ENCODE peak calls at places on chromosome 3, in eight cellular contexts. One of them, this sample, is unnamed.

GRCh38 chr3:179068779-179069530 is 2.7 kb downstream of the ZMAT3 start:
- DNase-seq in cardiac muscle cell: peak; percentile 47
- DNase-seq in fibroblast of lung: no peak
- DNase-seq in thoracic aorta: no peak
- DNase-seq in foreskin fibroblast: peak; percentile 73
- DNase-seq in stomach: no peak
- DNase-seq in omental fat pad: no peak
- DNase-seq in HCT116: no peak
- DNase-seq in this sample: peak; percentile 76

GRCh38 chr3:67916353-67916752 is 261.9 kb upstream of the SUCLG2 start:
- DNase-seq in cardiac muscle cell: no peak
- DNase-seq in fibroblast of lung: no peak
- DNase-seq in thoracic aorta: no peak
- DNase-seq in foreskin fibroblast: no peak
- DNase-seq in stomach: no peak
- DNase-seq in omental fat pad: no peak
- DNase-seq in HCT116: no peak
- DNase-seq in this sample: no peak

GRCh38 chr3:177362646-177363045 is 165.4 kb upstream of the TBL1XR1 start:
- DNase-seq in cardiac muscle cell: no peak
- DNase-seq in fibroblast of lung: no peak
- DNase-seq in thoracic aorta: no peak
- DNase-seq in foreskin fibroblast: no peak
- DNase-seq in stomach: no peak
- DNase-seq in omental fat pad: no peak
- DNase-seq in HCT116: no peak
- DNase-seq in this sample: no peak

GRCh38 chr3:57006949-57007419 is 53.5 kb upstream of the SPATA12 start:
- DNase-seq in cardiac muscle cell: peak; percentile 35
- DNase-seq in fibroblast of lung: peak; percentile 56
- DNase-seq in thoracic aorta: no peak
- DNase-seq in foreskin fibroblast: peak; percentile 50
- DNase-seq in stomach: peak; percentile 60
- DNase-seq in omental fat pad: no peak
- DNase-seq in HCT116: peak; percentile 56
- DNase-seq in this sample: peak; percentile 72

GRCh38 chr3:194983121-194983520 is 287.8 kb downstream of the XXYLT1 start:
- DNase-seq in cardiac muscle cell: no peak
- DNase-seq in fibroblast of lung: no peak
- DNase-seq in thoracic aorta: no peak
- DNase-seq in foreskin fibroblast: no peak
- DNase-seq in stomach: no peak
- DNase-seq in omental fat pad: no peak
- DNase-seq in HCT116: no peak
- DNase-seq in this sample: no peak

GRCh38 chr3:119927190-119927589 is 145.3 kb downstream of the NR1I2 start:
- DNase-seq in cardiac muscle cell: no peak
- DNase-seq in fibroblast of lung: no peak
- DNase-seq in thoracic aorta: no peak
- DNase-seq in foreskin fibroblast: no peak
- DNase-seq in stomach: no peak
- DNase-seq in omental fat pad: no peak
- DNase-seq in HCT116: no peak
- DNase-seq in this sample: no peak

GRCh38 chr3:56119575-56120349 is 348.5 kb downstream of the ERC2 start:
- DNase-seq in cardiac muscle cell: peak; percentile 83
- DNase-seq in fibroblast of lung: peak; percentile 58
- DNase-seq in thoracic aorta: no peak
- DNase-seq in foreskin fibroblast: peak; percentile 84
- DNase-seq in stomach: no peak
- DNase-seq in omental fat pad: no peak
- DNase-seq in HCT116: no peak
- DNase-seq in this sample: no peak

GRCh38 chr3:33440578-33441321 is 545 bp upstream of the UBP1 start:
- DNase-seq in cardiac muscle cell: peak; percentile 100
- DNase-seq in fibroblast of lung: peak; percentile 100
- DNase-seq in thoracic aorta: peak; percentile 96
- DNase-seq in foreskin fibroblast: peak; percentile 100
- DNase-seq in stomach: peak; percentile 87
- DNase-seq in omental fat pad: peak; percentile 58
- DNase-seq in HCT116: peak; percentile 100
- DNase-seq in this sample: peak; percentile 89

GRCh38 chr3:125117631-125118191 is 61.9 kb upstream of the HEG1 start:
- DNase-seq in cardiac muscle cell: no peak
- DNase-seq in fibroblast of lung: peak; percentile 64
- DNase-seq in thoracic aorta: no peak
- DNase-seq in foreskin fibroblast: no peak
- DNase-seq in stomach: no peak
- DNase-seq in omental fat pad: no peak
- DNase-seq in HCT116: no peak
- DNase-seq in this sample: no peak

GRCh38 chr3:136783708-136784191 is 31.6 kb upstream of the STAG1 start:
- DNase-seq in cardiac muscle cell: peak; percentile 16
- DNase-seq in fibroblast of lung: peak; percentile 19
- DNase-seq in thoracic aorta: no peak
- DNase-seq in foreskin fibroblast: peak; percentile 36
- DNase-seq in stomach: no peak
- DNase-seq in omental fat pad: no peak
- DNase-seq in HCT116: no peak
- DNase-seq in this sample: no peak

GRCh38 chr3:20846792-20847191 is 660.8 kb upstream of the SGO1 start:
- DNase-seq in cardiac muscle cell: no peak
- DNase-seq in fibroblast of lung: no peak
- DNase-seq in thoracic aorta: no peak
- DNase-seq in foreskin fibroblast: no peak
- DNase-seq in stomach: no peak
- DNase-seq in omental fat pad: no peak
- DNase-seq in HCT116: no peak
- DNase-seq in this sample: no peak

GRCh38 chr3:118075873-118076272 is 958.8 kb downstream of the IGSF11 start:
- DNase-seq in cardiac muscle cell: no peak
- DNase-seq in fibroblast of lung: peak; percentile 12
- DNase-seq in thoracic aorta: no peak
- DNase-seq in foreskin fibroblast: no peak
- DNase-seq in stomach: no peak
- DNase-seq in omental fat pad: no peak
- DNase-seq in HCT116: no peak
- DNase-seq in this sample: no peak

GRCh38 chr3:6860911-6861330 is at the start of gene GRM7:
- DNase-seq in cardiac muscle cell: no peak
- DNase-seq in fibroblast of lung: peak; percentile 83
- DNase-seq in thoracic aorta: no peak
- DNase-seq in foreskin fibroblast: peak; percentile 2
- DNase-seq in stomach: no peak
- DNase-seq in omental fat pad: no peak
- DNase-seq in HCT116: no peak
- DNase-seq in this sample: no peak

GRCh38 chr3:46536758-46537157 is 29.3 kb downstream of the LRRC2 start:
- DNase-seq in cardiac muscle cell: no peak
- DNase-seq in fibroblast of lung: no peak
- DNase-seq in thoracic aorta: no peak
- DNase-seq in foreskin fibroblast: no peak
- DNase-seq in stomach: no peak
- DNase-seq in omental fat pad: no peak
- DNase-seq in HCT116: no peak
- DNase-seq in this sample: no peak

GRCh38 chr3:19885468-19885867 is 48.5 kb downstream of the EFHB start:
- DNase-seq in cardiac muscle cell: peak; percentile 70
- DNase-seq in fibroblast of lung: peak; percentile 25
- DNase-seq in thoracic aorta: no peak
- DNase-seq in foreskin fibroblast: peak; percentile 63
- DNase-seq in stomach: no peak
- DNase-seq in omental fat pad: no peak
- DNase-seq in HCT116: no peak
- DNase-seq in this sample: peak; percentile 5

GRCh38 chr3:10008588-10009344 is 17.5 kb upstream of the FANCD2 start:
- DNase-seq in cardiac muscle cell: peak; percentile 83
- DNase-seq in fibroblast of lung: peak; percentile 66
- DNase-seq in thoracic aorta: peak; percentile 67
- DNase-seq in foreskin fibroblast: peak; percentile 93
- DNase-seq in stomach: peak; percentile 96
- DNase-seq in omental fat pad: peak; percentile 86
- DNase-seq in HCT116: no peak
- DNase-seq in this sample: peak; percentile 81

GRCh38 chr3:183641875-183642274 is 6.5 kb downstream of the KLHL24 start:
- DNase-seq in cardiac muscle cell: no peak
- DNase-seq in fibroblast of lung: no peak
- DNase-seq in thoracic aorta: no peak
- DNase-seq in foreskin fibroblast: no peak
- DNase-seq in stomach: no peak
- DNase-seq in omental fat pad: no peak
- DNase-seq in HCT116: no peak
- DNase-seq in this sample: no peak

GRCh38 chr3:189204467-189204866 is 32.7 kb downstream of the TPRG1 start:
- DNase-seq in cardiac muscle cell: no peak
- DNase-seq in fibroblast of lung: no peak
- DNase-seq in thoracic aorta: no peak
- DNase-seq in foreskin fibroblast: peak; percentile 26
- DNase-seq in stomach: no peak
- DNase-seq in omental fat pad: no peak
- DNase-seq in HCT116: no peak
- DNase-seq in this sample: no peak

GRCh38 chr3:71581981-71582611 is 1.4 kb downstream of the FOXP1 start:
- DNase-seq in cardiac muscle cell: peak; percentile 38
- DNase-seq in fibroblast of lung: peak; percentile 78
- DNase-seq in thoracic aorta: peak; percentile 38
- DNase-seq in foreskin fibroblast: peak; percentile 54
- DNase-seq in stomach: peak; percentile 53
- DNase-seq in omental fat pad: no peak
- DNase-seq in HCT116: no peak
- DNase-seq in this sample: peak; percentile 53

GRCh38 chr3:67526246-67526645 is 128.2 kb downstream of the SUCLG2 start:
- DNase-seq in cardiac muscle cell: peak; percentile 78
- DNase-seq in fibroblast of lung: peak; percentile 98
- DNase-seq in thoracic aorta: no peak
- DNase-seq in foreskin fibroblast: peak; percentile 91
- DNase-seq in stomach: no peak
- DNase-seq in omental fat pad: no peak
- DNase-seq in HCT116: no peak
- DNase-seq in this sample: no peak

GRCh38 chr3:149314807-149315578 is 18.4 kb downstream of the TM4SF18 start:
- DNase-seq in cardiac muscle cell: peak; percentile 86
- DNase-seq in fibroblast of lung: peak; percentile 92
- DNase-seq in thoracic aorta: no peak
- DNase-seq in foreskin fibroblast: peak; percentile 65
- DNase-seq in stomach: no peak
- DNase-seq in omental fat pad: no peak
- DNase-seq in HCT116: no peak
- DNase-seq in this sample: no peak

GRCh38 chr3:60512506-60512905 is 738.7 kb downstream of the FHIT start:
- DNase-seq in cardiac muscle cell: no peak
- DNase-seq in fibroblast of lung: no peak
- DNase-seq in thoracic aorta: no peak
- DNase-seq in foreskin fibroblast: no peak
- DNase-seq in stomach: no peak
- DNase-seq in omental fat pad: no peak
- DNase-seq in HCT116: no peak
- DNase-seq in this sample: no peak

GRCh38 chr3:65503776-65504175 is 534.9 kb downstream of the MAGI1 start:
- DNase-seq in cardiac muscle cell: no peak
- DNase-seq in fibroblast of lung: no peak
- DNase-seq in thoracic aorta: no peak
- DNase-seq in foreskin fibroblast: no peak
- DNase-seq in stomach: no peak
- DNase-seq in omental fat pad: no peak
- DNase-seq in HCT116: no peak
- DNase-seq in this sample: no peak

GRCh38 chr3:20305647-20306046 is 119.6 kb upstream of the SGO1 start:
- DNase-seq in cardiac muscle cell: no peak
- DNase-seq in fibroblast of lung: no peak
- DNase-seq in thoracic aorta: no peak
- DNase-seq in foreskin fibroblast: no peak
- DNase-seq in stomach: no peak
- DNase-seq in omental fat pad: no peak
- DNase-seq in HCT116: no peak
- DNase-seq in this sample: no peak

GRCh38 chr3:115551091-115551490 is 72.2 kb upstream of the GAP43 start:
- DNase-seq in cardiac muscle cell: no peak
- DNase-seq in fibroblast of lung: no peak
- DNase-seq in thoracic aorta: no peak
- DNase-seq in foreskin fibroblast: peak; percentile 30
- DNase-seq in stomach: no peak
- DNase-seq in omental fat pad: no peak
- DNase-seq in HCT116: no peak
- DNase-seq in this sample: no peak

GRCh38 chr3:159191454-159191853 is 389.6 kb downstream of the MFSD1 start:
- DNase-seq in cardiac muscle cell: peak; percentile 45
- DNase-seq in fibroblast of lung: peak; percentile 96
- DNase-seq in thoracic aorta: no peak
- DNase-seq in foreskin fibroblast: peak; percentile 90
- DNase-seq in stomach: no peak
- DNase-seq in omental fat pad: no peak
- DNase-seq in HCT116: peak; percentile 7
- DNase-seq in this sample: no peak
- TF ChIP-seq CTCF in cardiac muscle cell: no peak
- TF ChIP-seq CTCF in fibroblast of lung: no peak
- TF ChIP-seq CTCF in thoracic aorta: no peak
- TF ChIP-seq CTCF in foreskin fibroblast: no peak
- TF ChIP-seq CTCF in stomach: no peak
- TF ChIP-seq CTCF in omental fat pad: no peak
- TF ChIP-seq CTCF in HCT116: no peak
- TF ChIP-seq CTCF in this sample: no peak

GRCh38 chr3:102006812-102007485 is 157.6 kb downstream of the NFKBIZ start:
- DNase-seq in cardiac muscle cell: peak; percentile 96
- DNase-seq in fibroblast of lung: peak; percentile 98
- DNase-seq in thoracic aorta: no peak
- DNase-seq in foreskin fibroblast: peak; percentile 93
- DNase-seq in stomach: no peak
- DNase-seq in omental fat pad: no peak
- DNase-seq in HCT116: no peak
- DNase-seq in this sample: no peak
- TF ChIP-seq CTCF in cardiac muscle cell: no peak
- TF ChIP-seq CTCF in fibroblast of lung: no peak
- TF ChIP-seq CTCF in thoracic aorta: no peak
- TF ChIP-seq CTCF in foreskin fibroblast: no peak
- TF ChIP-seq CTCF in stomach: no peak
- TF ChIP-seq CTCF in omental fat pad: no peak
- TF ChIP-seq CTCF in HCT116: no peak
- TF ChIP-seq CTCF in this sample: no peak

DNA sequence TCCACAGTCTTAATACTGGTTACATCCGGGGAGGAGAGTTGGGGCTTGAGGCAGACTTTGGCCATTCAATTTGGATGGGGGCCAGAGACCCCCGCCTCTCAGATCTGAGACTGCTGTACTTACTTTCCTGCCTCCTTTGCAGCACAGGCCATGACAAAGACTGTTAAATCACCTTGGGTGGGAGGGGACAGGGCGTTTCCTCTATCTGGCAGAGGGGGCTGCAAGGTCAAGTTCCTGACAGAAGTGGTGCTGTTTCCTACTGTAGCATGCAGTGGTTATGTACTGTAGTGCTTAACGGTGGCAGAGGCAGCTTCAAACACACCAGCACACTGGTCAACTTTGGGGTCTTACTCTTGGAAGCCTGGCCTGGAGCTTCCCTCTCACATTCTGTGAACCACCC is 261.2 kb upstream of the LRRFIP2 start:
- DNase-seq in cardiac muscle cell: no peak
- DNase-seq in fibroblast of lung: no peak
- DNase-seq in thoracic aorta: no peak
- DNase-seq in foreskin fibroblast: no peak
- DNase-seq in stomach: no peak
- DNase-seq in omental fat pad: no peak
- DNase-seq in HCT116: no peak
- DNase-seq in this sample: no peak
- TF ChIP-seq CTCF in cardiac muscle cell: no peak
- TF ChIP-seq CTCF in fibroblast of lung: no peak
- TF ChIP-seq CTCF in thoracic aorta: no peak
- TF ChIP-seq CTCF in foreskin fibroblast: no peak
- TF ChIP-seq CTCF in stomach: no peak
- TF ChIP-seq CTCF in omental fat pad: no peak
- TF ChIP-seq CTCF in HCT116: no peak
- TF ChIP-seq CTCF in this sample: no peak

GRCh38 chr3:15989419-15989818 is 185.1 kb upstream of the GALNT15 start:
- DNase-seq in cardiac muscle cell: peak; percentile 8
- DNase-seq in fibroblast of lung: no peak
- DNase-seq in thoracic aorta: no peak
- DNase-seq in foreskin fibroblast: no peak
- DNase-seq in stomach: no peak
- DNase-seq in omental fat pad: no peak
- DNase-seq in HCT116: no peak
- DNase-seq in this sample: no peak
- TF ChIP-seq CTCF in cardiac muscle cell: peak; percentile 46
- TF ChIP-seq CTCF in fibroblast of lung: no peak
- TF ChIP-seq CTCF in thoracic aorta: no peak
- TF ChIP-seq CTCF in foreskin fibroblast: peak; percentile 20
- TF ChIP-seq CTCF in stomach: no peak
- TF ChIP-seq CTCF in omental fat pad: no peak
- TF ChIP-seq CTCF in HCT116: peak; percentile 8
- TF ChIP-seq CTCF in this sample: no peak

This sample was measured in Calu3.